ENCODE peak calls at places on chromosomes 12 and 14, in six cellular contexts. Z is T47D, W is hypothalamus, S is epithelial cell of esophagus, Q is memory B cell, K is ovary. C is an unnamed sample.

GRCh38 chr14:92670177-92670576 is 78.2 kb downstream of the LGMN start:
- DNase-seq in K (no peak), Q (no peak), W (no peak), S (no peak), Z (no peak), C (no peak)

GRCh38 chr12:58302487-58303011 is 361.2 kb downstream of the ATP23 start:
- DNase-seq in W (no peak), Z (peak), Q (no peak), K (no peak), S (peak), C (no peak)

GRCh38 chr14:101508948-101509729 is 52.2 kb upstream of the DIO3 start:
- DNase-seq in Z (no peak), K (peak), W (no peak), S (no peak), Q (no peak), C (no peak)

GRCh38 chr14:47917344-47917954 is 242.0 kb upstream of the MDGA2 start:
- DNase-seq in K (no peak), W (no peak), Z (peak), Q (peak), S (peak), C (no peak)

GRCh38 chr12:18153826-18154225 is 63.8 kb upstream of the RERGL start:
- DNase-seq in Z (no peak), K (no peak), Q (no peak), S (no peak), W (no peak), C (no peak)

GRCh38 chr14:36289954-36290353 is 30.5 kb downstream of the MBIP start:
- DNase-seq in Z (no peak), Q (no peak), S (no peak), W (no peak), K (no peak), C (no peak)

GRCh38 chr12:998020-998874 is 7.2 kb downstream of the ERC1 start:
- DNase-seq in S (no peak), K (no peak), W (no peak), Z (no peak), Q (no peak), C (no peak)

GRCh38 chr14:69674546-69675245 is 63.3 kb downstream of the SUSD6 start:
- DNase-seq in Z (no peak), Q (no peak), S (no peak), W (no peak), K (no peak), C (no peak)

GRCh38 chr14:105881021-105881930 is 354.9 kb downstream of the TMEM121 start:
- DNase-seq in Q (no peak), S (no peak), Z (no peak), K (peak), W (no peak), C (no peak)

GRCh38 chr14:68549966-68550705 is 242.7 kb downstream of the ZFP36L1 start:
- DNase-seq in Q (no peak), W (no peak), S (peak), Z (no peak), K (no peak), C (no peak)

C was measured in 8988T.